ENCODE peak calls at places on chromosomes 1 and 21, in five cellular contexts. T, B, Q, E and I are unnamed samples. For H4K20me1, the result is how much of the 10 kb centered on the place peaks cover.

GRCh38 chr1:70465911-70466310 is 54.8 kb downstream of the CTH start:
- DNase-seq in E (no peak), B (no peak), T (no peak), Q (no peak), I (no peak)

GRCh38 chr21:33292724-33293123 is 26.6 kb downstream of the IL10RB start:
- DNase-seq in E (no peak), T (no peak), B (no peak), Q (no peak), I (no peak)

GRCh38 chr1:1068374-1069060 is 5.6 kb downstream of the RNF223 start:
- DNase-seq in T (peak), E (no peak), B (no peak), Q (no peak), I (no peak)

GRCh38 chr21:45910548-45911221 is 70.9 kb upstream of the COL6A1 start:
- DNase-seq in B (no peak), E (no peak), Q (no peak), T (no peak), I (peak)

GRCh38 chr1:56968878-56969495 is 3.2 kb upstream of the C8B start:
- DNase-seq in T (no peak), Q (no peak), B (no peak), E (no peak), I (no peak)

GRCh38 chr21:35249636-35250035 is 200.5 kb upstream of the RUNX1 start:
- DNase-seq in E (no peak), B (no peak), T (no peak), Q (no peak), I (no peak)

GRCh38 chr1:225645194-225645593 is 7.7 kb downstream of the ENAH start:
- DNase-seq in Q (no peak), T (no peak), B (no peak), E (no peak), I (no peak)

GRCh38 chr1:21318714-21319159 is 28.5 kb upstream of the ECE1 start:
- DNase-seq in E (no peak), T (no peak), B (no peak), Q (peak), I (peak)

GRCh38 chr21:14968821-14969220 is 96.0 kb downstream of the NRIP1 start:
- DNase-seq in B (no peak), E (no peak), Q (no peak), T (no peak), I (peak)

GRCh38 chr1:71014110-71014509 is 33.5 kb downstream of the PTGER3 start:
- DNase-seq in Q (no peak), T (no peak), E (no peak), B (no peak), I (no peak)

GRCh38 chr21:25324666-25325065 is 282.6 kb downstream of the MRPL39 start:
- DNase-seq in E (no peak), T (no peak), Q (no peak), B (no peak), I (no peak)

GRCh38 chr1:234727018-234727757 is 117.2 kb upstream of the IRF2BP2 start:
- DNase-seq in B (no peak), T (peak), E (no peak), Q (no peak), I (no peak)

GRCh38 chr1:84412316-84412942 is 14.1 kb downstream of the DNASE2B start:
- DNase-seq in Q (peak), E (no peak), T (no peak), B (no peak), I (peak)

GRCh38 chr1:110455151-110455550 is 4.2 kb downstream of the PROK1 start:
- DNase-seq in Q (no peak), T (peak), B (no peak), E (peak), I (no peak)

GRCh38 chr21:36150192-36150711 is 6.4 kb upstream of the DOP1B start:
- DNase-seq in Q (peak), E (no peak), B (peak), T (no peak), I (no peak)

GRCh38 chr1:12080156-12080555 is 17.1 kb downstream of the TNFRSF8 start:
- DNase-seq in T (no peak), E (no peak), B (no peak), Q (no peak), I (no peak)

GRCh38 chr1:181318022-181318857 is 165.1 kb upstream of the CACNA1E start:
- DNase-seq in B (no peak), E (no peak), Q (no peak), T (peak), I (peak)

GRCh38 chr1:159804924-159805323 is 2.8 kb downstream of the FCRL6 start:
- DNase-seq in E (no peak), B (no peak), T (no peak), Q (no peak), I (peak)

GRCh38 chr1:108831225-108831624 is 25.7 kb downstream of the AKNAD1 start:
- DNase-seq in E (no peak), B (no peak), Q (peak), T (no peak), I (peak)

GRCh38 chr1:68542586-68542985 is 45.7 kb upstream of the DEPDC1 start:
- DNase-seq in Q (no peak), B (no peak), E (no peak), T (no peak), I (no peak)

GRCh38 chr1:48109390-48110009 is 112.3 kb upstream of the TRABD2B start:
- DNase-seq in Q (peak), B (peak), T (peak), E (peak), I (no peak)

GRCh38 chr1:245877976-245878375 is 629.1 kb downstream of the SMYD3 start:
- DNase-seq in E (no peak), Q (no peak), T (no peak), B (no peak), I (peak)

GRCh38 chr1:146036241-146036989 is 14.9 kb upstream of the HJV start:
- DNase-seq in B (no peak), E (no peak), Q (no peak), T (no peak), I (peak)

GRCh38 chr1:2541619-2542246 is 11.7 kb upstream of the HES5 start:
- DNase-seq in T (no peak), E (peak), Q (no peak), B (no peak), I (peak)

GRCh38 chr21:42112223-42112622 is 41.1 kb downstream of the UMODL1 start:
- DNase-seq in T (no peak), Q (no peak), B (no peak), E (no peak), I (peak)

GRCh38 chr1:109274533-109275476 is 8.1 kb downstream of the PSRC1 start:
- DNase-seq in T (no peak), Q (peak), E (peak), B (no peak), I (peak)

GRCh38 chr1:162070825-162071224 is 1.3 kb downstream of the NOS1AP start:
- DNase-seq in B (no peak), E (no peak), Q (no peak), T (peak), I (no peak)

GRCh38 chr1:46166521-46167462 is 8.1 kb upstream of the TSPAN1 start:
- DNase-seq in T (peak), B (no peak), Q (peak), E (no peak), I (peak)

GRCh38 chr1:116314305-116314919 is 58.6 kb upstream of the ATP1A1 start:
- DNase-seq in Q (peak), E (no peak), B (no peak), T (no peak), I (no peak)

GRCh38 chr1:55993608-55994251 is 585.6 kb downstream of the PLPP3 start:
- DNase-seq in Q (no peak), B (no peak), T (no peak), E (no peak), I (no peak)

GRCh38 chr21:20647603-20648002 is 350.6 kb upstream of the NCAM2 start:
- DNase-seq in B (no peak), E (no peak), Q (peak), T (no peak), I (no peak)

GRCh38 chr1:6832789-6833188 is 47.5 kb downstream of the CAMTA1 start:
- DNase-seq in Q (no peak), B (no peak), T (no peak), E (no peak), I (peak)

GRCh38 chr1:119160435-119160834 is 20.0 kb upstream of the WARS2 start:
- DNase-seq in T (no peak), Q (no peak), B (no peak), E (no peak), I (no peak)

GRCh38 chr1:226496616-226497015 is 51.9 kb upstream of the STUM start:
- DNase-seq in E (no peak), T (peak), Q (no peak), B (no peak), I (no peak)

GRCh38 chr1:201603613-201604232 is 64.8 kb downstream of the NAV1 start:
- DNase-seq in Q (no peak), E (no peak), B (no peak), T (no peak), I (no peak)
- H4K20me1 ChIP-seq in Q (under half), E (under half), B (under half), T (under half), I (under half)

GRCh38 chr1:91783423-91784162 is 102.4 kb downstream of the TGFBR3 start:
- DNase-seq in B (no peak), E (no peak), T (no peak), Q (peak), I (no peak)
- H3K27ac ChIP-seq in B (no peak), E (no peak), T (no peak), Q (peak), I (peak)

DNA sequence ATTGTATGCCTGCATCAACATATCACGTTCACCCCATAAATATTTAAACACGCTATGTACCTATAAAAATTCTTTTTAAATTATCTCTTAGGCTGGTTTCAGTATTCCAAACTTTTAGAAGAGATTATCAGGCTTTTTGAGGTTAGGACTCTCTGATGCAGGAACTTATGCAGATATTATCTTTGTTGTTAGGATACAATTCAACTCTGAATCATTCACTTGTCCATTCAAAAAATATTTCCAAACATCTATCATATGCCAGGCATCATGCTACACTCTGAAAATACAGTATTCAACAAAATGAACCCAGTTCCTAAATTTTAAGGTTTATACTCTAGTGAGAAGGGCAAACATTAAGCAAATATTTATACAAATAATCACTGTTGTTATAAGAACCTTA is 40.5 kb downstream of the ASH1L start:
- DNase-seq in E (no peak), B (no peak), Q (no peak), T (no peak), I (peak)
- H4K20me1 ChIP-seq in E (under half), B (under half), Q (under half), T (under half), I (under half)

DNA sequence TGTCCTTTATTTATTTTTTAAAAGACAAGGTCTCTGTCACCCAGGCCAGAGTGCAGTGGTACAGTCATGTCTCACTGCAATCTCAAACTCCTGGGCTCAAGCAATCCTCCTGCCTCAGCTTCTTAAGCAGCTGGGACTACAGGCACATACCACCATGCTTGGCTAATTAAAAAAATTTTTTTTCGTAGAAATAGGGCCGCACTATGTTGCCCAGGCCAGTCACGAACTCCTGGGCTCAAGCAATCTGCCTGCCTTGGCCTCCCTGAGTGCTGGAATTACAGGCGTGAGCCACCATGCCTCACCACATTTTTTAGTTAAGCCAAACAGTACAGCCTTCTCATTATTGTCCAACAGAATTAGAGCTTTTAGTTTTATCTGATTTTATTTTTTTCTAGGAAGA is 7.4 kb upstream of the ADAR start:
- DNase-seq in B (no peak), E (no peak), T (no peak), Q (no peak), I (no peak)
- H3K27ac ChIP-seq in B (no peak), E (no peak), T (no peak), Q (no peak), I (no peak)

DNA sequence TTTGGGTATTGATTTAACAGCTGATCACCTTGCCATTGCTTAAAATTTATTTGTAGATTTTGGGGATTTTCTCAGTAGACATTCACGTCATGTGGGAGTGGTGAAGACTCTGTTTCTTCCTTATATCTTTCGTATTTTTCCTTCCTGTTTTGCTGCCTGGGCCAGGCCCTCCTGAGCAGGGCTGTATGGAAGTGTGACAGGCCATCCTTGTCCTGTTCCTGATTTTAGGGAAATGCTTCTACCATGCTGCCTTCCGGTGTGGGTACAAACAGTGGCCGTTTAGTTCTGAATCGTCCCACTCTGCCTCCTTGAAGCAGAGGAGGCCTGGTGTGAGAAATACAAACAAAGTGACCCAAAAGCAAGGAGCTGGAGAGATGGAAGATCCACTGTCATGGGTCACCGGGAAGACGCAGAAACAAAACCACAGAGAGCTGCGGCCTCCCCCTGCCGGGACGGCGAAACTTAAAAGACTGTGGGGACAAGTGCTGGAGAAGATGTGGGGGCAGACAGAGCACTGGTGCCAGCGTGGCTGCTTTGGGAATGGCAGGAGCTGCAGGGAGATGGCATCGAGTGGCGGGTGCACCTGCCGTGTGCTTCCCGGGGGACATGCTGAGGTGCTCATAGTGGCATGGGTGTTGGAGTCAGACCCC is 7.7 kb downstream of the AGPAT3 start:
- DNase-seq in E (no peak), B (no peak), T (no peak), Q (no peak), I (no peak)
- H4K20me1 ChIP-seq in E (under half), B (under half), T (under half), Q (under half), I (half or more)

GRCh38 chr1:96747565-96747964 is 26.0 kb downstream of the PTBP2 start:
- DNase-seq in T (no peak), Q (no peak), E (no peak), B (no peak), I (no peak)

GRCh38 chr1:96752394-96752793 is 30.8 kb downstream of the PTBP2 start:
- DNase-seq in B (no peak), T (no peak), Q (no peak), E (no peak), I (no peak)

GRCh38 chr1:96749618-96750017 is 28.0 kb downstream of the PTBP2 start:
- DNase-seq in T (no peak), Q (peak), E (no peak), B (no peak), I (peak)

GRCh38 chr1:96746440-96747223 is 25.0 kb downstream of the PTBP2 start:
- DNase-seq in B (no peak), E (no peak), T (no peak), Q (no peak), I (no peak)

DNA sequence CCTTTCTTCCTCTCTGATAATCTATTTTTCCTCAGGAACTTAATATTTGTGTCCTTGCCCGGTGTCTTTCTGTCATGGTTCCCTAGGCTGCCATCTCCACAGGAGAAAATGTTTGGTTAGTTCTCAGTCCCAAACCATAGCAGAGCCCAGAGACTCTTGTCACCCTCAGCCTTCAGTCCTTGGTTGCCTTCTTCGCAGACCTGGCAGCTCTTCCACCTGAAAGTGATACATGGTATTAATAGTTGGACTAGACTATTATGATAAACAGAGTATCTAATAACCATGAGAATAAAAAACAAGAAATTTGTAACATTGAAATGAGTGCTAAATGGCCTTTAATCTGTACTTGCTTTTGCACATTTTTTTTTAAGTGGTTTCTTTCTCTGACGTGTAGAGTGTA is 26.5 kb downstream of the PTBP2 start:
- DNase-seq in T (no peak), Q (no peak), B (no peak), E (no peak), I (no peak)
- H3K27ac ChIP-seq in T (no peak), Q (no peak), B (no peak), E (no peak), I (no peak)

DNA sequence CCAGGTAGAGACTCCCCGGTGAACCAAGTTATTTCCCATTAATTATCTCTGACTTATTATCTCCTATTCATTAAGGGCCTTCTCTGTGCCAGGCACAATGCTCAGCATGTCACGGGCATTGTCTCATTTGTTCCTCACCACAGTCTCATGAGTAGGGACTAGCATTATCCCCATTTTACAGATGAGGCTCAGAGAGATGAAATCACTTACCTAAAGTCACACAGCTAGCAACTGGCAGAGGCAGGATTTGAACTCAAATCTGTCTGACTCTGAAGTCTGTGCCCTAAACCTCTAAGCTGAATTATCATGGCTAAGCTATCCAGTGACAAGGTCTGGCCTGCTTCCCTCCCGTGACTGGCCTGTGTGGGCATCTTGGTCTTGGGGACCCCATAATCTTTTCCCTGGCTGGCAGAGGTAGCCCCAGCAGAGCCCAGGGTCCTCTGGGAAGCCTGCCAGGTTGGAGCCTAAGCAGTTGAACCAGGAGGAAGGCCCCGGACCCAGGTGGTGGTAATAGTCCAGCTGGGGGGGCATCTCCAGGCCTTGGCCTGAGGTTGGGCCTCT is 4.5 kb downstream of the MAP7D1 start:
- DNase-seq in T (no peak), B (no peak), E (no peak), Q (no peak), I (no peak)
- H4K20me1 ChIP-seq in T (half or more), B (under half), E (under half), Q (under half), I (half or more)